ENCODE peak calls at places on chromosome 5, in six cellular contexts. O is uterus; G is breast epithelium; L is CD8-positive, alpha-beta T cell; B is SK-N-SH; F is Peyer's patch. N is an unnamed sample. For H3K4me1 and H3K27me3, the result is how much of the 10 kb centered on the place peaks cover.

GRCh38 chr5:73176250-73176649 is 3.3 kb downstream of the TMEM174 start:
- DNase-seq in O (no peak), G (no peak), L (no peak), B (no peak), F (no peak), N (no peak)

GRCh38 chr5:159878988-159879471 is 37.3 kb upstream of the ADRA1B start:
- DNase-seq in O (peak), G (no peak), L (no peak), B (peak), F (peak), N (no peak)

GRCh38 chr5:168177831-168178450 is 113.5 kb upstream of the WWC1 start:
- DNase-seq in O (no peak), G (no peak), L (no peak), B (peak), F (no peak), N (no peak)

GRCh38 chr5:45288746-45289145 is 407.4 kb downstream of the HCN1 start:
- DNase-seq in O (no peak), G (no peak), L (no peak), B (no peak), F (no peak), N (no peak)

GRCh38 chr5:5011151-5011550 is 129.0 kb upstream of the ADAMTS16 start:
- DNase-seq in O (no peak), G (no peak), L (no peak), B (no peak), F (no peak), N (no peak)

GRCh38 chr5:75053286-75054109 is 1.1 kb upstream of the GCNT4 start:
- DNase-seq in O (peak), G (peak), L (peak), B (peak), F (peak), N (peak)

GRCh38 chr5:164335837-164336236 is 830.4 kb downstream of the MAT2B start:
- DNase-seq in O (no peak), G (no peak), L (no peak), B (no peak), F (no peak), N (no peak)

GRCh38 chr5:110251366-110251765 is 475.1 kb downstream of the TMEM232 start:
- DNase-seq in O (no peak), G (no peak), L (no peak), B (no peak), F (no peak), N (no peak)

GRCh38 chr5:143592648-143593047 is 189.2 kb upstream of the NR3C1 start:
- DNase-seq in O (no peak), G (no peak), L (no peak), B (no peak), F (peak), N (no peak)

GRCh38 chr5:178271726-178272479 is 39.3 kb upstream of the PHYKPL start:
- DNase-seq in O (no peak), G (no peak), L (no peak), B (no peak), F (no peak), N (no peak)

GRCh38 chr5:108765647-108766046 is 17.9 kb downstream of the FER start:
- DNase-seq in O (no peak), G (no peak), L (no peak), B (no peak), F (no peak), N (no peak)

GRCh38 chr5:179377421-179378115 is 32.3 kb upstream of the ADAMTS2 start:
- DNase-seq in O (no peak), G (no peak), L (no peak), B (peak), F (peak), N (no peak)

GRCh38 chr5:158943057-158943456 is 156.7 kb downstream of the EBF1 start:
- DNase-seq in O (no peak), G (no peak), L (no peak), B (no peak), F (no peak), N (no peak)

GRCh38 chr5:60404171-60404570 is 295.8 kb downstream of the DEPDC1B start:
- DNase-seq in O (no peak), G (peak), L (no peak), B (no peak), F (no peak), N (no peak)

GRCh38 chr5:155150012-155150411 is 136.5 kb downstream of the KIF4B start:
- DNase-seq in O (no peak), G (no peak), L (no peak), B (no peak), F (no peak), N (no peak)

GRCh38 chr5:82591021-82591515 is 312.9 kb upstream of the RPS23 start:
- DNase-seq in O (no peak), G (no peak), L (no peak), B (no peak), F (no peak), N (no peak)

GRCh38 chr5:15992918-15993317 is 186.7 kb downstream of the MARCHF11 start:
- DNase-seq in O (no peak), G (no peak), L (no peak), B (no peak), F (no peak), N (no peak)

GRCh38 chr5:151663617-151664322 is 22.9 kb downstream of the SPARC start:
- DNase-seq in O (no peak), G (no peak), L (no peak), B (no peak), F (no peak), N (no peak)
- H3K4me1 ChIP-seq in O (under half), G (under half), L (under half), B (under half), F (under half), N (under half)

GRCh38 chr5:119383008-119383407 is 27.2 kb downstream of the TNFAIP8 start:
- DNase-seq in O (no peak), G (no peak), L (no peak), B (no peak), F (no peak), N (no peak)
- H3K4me3 ChIP-seq in O (no peak), G (no peak), L (no peak), B (no peak), F (no peak), N (no peak)

GRCh38 chr5:37838933-37839341 is 904 bp downstream of the GDNF start:
- DNase-seq in O (no peak), G (no peak), L (no peak), B (peak), F (no peak), N (no peak)

GRCh38 chr5:37840036-37840909 is at the start of gene GDNF:
- DNase-seq in O (no peak), G (no peak), L (no peak), B (peak), F (no peak), N (no peak)

GRCh38 chr5:37841223-37841622 is 1.4 kb upstream of the GDNF start:
- DNase-seq in O (no peak), G (no peak), L (no peak), B (no peak), F (no peak), N (no peak)

GRCh38 chr5:37838152-37838932 is 1.5 kb downstream of the GDNF start:
- DNase-seq in O (no peak), G (no peak), L (no peak), B (peak), F (no peak), N (no peak)

DNA sequence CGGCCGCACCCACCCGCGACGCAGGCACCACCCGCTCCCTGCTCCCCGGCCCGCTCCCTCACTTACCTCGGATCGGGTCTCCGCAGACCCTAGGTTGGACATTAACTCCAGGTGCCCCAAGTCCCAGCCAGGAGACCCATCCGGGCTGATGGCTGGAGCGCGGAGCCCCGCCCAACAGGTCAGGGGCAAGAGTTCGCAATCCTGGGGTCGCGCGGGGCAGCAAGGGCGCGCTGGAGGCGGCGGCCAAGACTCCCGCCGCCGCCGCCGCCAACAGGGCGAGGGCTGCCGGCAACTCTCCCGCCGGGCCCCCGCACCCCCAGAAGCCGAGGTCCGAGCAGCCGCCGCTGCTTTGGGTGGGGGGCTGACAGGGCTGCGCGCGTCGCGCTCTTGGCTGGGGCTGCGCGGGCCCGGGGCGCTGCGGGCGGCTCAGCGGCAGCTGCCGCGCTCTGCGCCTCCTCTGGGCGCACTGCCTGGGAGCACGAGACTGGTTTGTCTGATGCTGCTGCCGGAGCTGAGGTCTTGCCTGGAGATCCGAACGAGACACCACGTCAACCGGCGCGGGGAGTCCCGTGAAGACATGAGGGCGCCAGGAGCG is 303 bp downstream of the GDNF start:
- DNase-seq in O (peak), G (no peak), L (no peak), B (peak), F (no peak), N (no peak)
- H3K27me3 ChIP-seq in O (under half), G (half or more), L (under half), B (under half), F (under half), N (under half)

DNA sequence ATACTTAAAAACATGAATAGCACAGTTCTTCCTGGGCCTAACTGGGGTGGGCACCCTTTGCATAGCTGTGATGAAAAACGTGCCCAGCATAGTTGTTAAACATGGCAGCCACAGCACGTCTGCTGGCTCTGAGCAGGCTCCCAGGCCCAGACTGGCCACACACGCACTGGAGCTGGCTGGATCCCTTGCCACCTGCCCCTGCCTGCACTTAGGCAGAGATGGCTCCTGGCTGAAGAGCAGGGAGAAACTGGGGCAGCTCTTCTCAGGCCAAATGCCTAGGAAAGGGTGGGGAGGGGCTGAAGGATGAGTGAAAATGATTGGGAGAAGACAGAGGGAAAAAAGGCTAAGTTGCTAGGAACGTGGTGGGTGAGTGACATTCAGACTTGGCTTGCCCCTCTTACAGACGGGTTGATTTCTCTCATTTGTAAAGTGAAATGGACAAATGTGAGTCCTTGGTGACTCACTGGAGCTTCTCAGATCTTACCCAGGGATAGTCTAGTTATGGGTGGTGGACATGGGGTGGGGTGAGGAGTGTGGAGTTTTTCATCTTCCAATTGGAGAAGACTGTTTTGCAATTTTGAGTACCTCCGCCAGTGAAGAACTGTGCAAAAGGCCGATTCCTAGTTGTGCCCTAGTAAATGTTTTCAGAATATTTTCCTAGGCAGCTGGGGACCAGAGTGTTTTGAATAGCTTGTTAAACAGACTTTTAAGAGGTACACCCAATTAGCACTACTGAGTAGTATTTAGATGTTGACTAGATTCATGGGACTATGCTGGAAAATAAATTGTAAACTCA is 42.4 kb downstream of the TRIO start:
- DNase-seq in O (no peak), G (no peak), L (no peak), B (no peak), F (no peak), N (no peak)
- H3K4me1 ChIP-seq in O (under half), G (under half), L (under half), B (half or more), F (under half), N (under half)

GRCh38 chr5:76755779-76756637 is 40.1 kb downstream of the F2R start:
- DNase-seq in O (no peak), G (no peak), L (no peak), B (no peak), F (no peak), N (no peak)
- H3K4me3 ChIP-seq in O (no peak), G (peak), L (no peak), B (no peak), F (no peak), N (no peak)

DNA sequence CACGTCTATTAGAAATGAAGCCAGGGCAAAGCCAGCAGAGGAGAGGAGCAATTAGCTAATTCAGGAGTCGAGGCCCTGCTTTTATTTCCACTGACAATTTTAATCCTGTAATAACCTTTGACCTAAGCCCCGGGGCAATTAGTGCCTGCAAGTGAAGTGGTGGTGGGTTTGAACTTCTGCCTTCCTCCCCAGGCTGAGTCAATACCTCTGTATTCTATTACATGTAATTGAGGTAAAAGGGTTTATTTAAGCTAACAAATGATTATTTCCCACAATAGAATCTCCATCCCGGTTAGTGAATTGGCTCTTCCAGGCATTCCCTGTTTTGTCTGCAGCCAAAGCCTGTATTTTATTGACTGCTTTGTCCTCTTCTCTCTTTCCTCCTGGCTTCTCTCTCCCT is 49.9 kb downstream of the FGF18 start:
- DNase-seq in O (no peak), G (no peak), L (no peak), B (no peak), F (no peak), N (no peak)
- H3K27me3 ChIP-seq in O (under half), G (under half), L (under half), B (under half), F (under half), N (under half)

DNA sequence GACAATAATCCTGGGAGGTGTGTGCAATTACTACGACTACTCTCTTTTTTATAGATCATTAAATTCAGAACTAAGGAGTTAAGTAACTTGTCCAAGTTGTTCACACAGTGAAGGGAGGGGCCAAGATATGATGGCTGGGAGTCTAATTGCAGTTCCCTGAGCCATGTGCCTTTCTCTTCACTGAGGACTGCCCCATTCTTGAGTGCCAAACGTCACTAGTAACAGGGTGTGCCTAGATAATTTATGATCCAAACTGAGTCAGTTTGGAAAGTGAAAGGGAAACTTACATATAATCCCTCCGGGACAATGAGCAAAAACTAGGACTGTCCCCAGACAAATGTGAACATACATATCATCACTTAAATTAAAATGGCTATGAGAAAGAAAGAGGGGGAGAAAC is 20.2 kb downstream of the IL7R start:
- DNase-seq in O (no peak), G (no peak), L (no peak), B (no peak), F (no peak), N (no peak)
- H3K4me1 ChIP-seq in O (under half), G (under half), L (half or more), B (under half), F (under half), N (under half)

DNA sequence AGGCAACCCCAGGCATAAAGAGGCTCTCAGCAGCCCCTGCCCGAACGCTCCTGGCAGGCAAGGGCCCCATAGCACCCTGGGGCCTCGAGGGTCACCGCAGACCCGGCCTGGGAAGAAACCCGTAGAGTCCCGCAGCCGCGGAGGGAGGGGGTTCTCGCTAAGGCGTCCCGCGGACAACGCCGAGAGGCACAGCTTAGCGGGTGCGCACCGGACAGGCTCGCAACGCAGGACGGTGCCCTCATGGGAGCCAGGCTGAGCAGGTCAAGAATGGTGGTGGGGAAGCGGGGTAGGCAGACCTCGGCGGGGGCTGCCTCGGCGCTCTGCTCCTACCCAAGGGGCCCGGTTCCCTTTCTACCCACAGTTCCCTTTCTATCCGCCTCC is 6.7 kb downstream of the PITX1 start:
- DNase-seq in O (no peak), G (no peak), L (no peak), B (no peak), F (no peak), N (no peak)
- H3K4me3 ChIP-seq in O (no peak), G (no peak), L (no peak), B (no peak), F (no peak), N (no peak)

DNA sequence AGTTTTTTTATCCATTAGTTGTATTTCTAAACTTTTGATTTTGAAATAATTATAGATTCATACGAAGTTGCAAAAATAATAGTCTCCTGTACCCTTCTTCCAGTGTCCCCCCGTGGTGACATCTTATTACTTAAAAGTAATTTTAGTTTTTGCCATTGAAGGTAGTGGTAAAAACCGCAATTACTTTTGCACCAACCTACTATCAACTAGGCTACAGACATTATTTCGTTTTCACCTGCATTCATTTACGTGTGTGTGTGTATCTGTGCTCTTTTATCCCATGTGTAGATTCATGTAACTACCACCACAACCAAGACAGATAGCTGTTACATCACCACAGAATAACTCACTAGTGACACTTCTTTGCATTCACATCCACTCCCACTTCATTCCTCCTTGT is 14.6 kb upstream of the CYSTM1 start:
- DNase-seq in O (no peak), G (no peak), L (no peak), B (no peak), F (no peak), N (no peak)
- H3K27me3 ChIP-seq in O (under half), G (under half), L (under half), B (under half), F (under half), N (under half)

GRCh38 chr5:151244210-151244609 is 8.8 kb upstream of the GM2A start:
- DNase-seq in O (no peak), G (no peak), L (no peak), B (no peak), F (no peak), N (no peak)

GRCh38 chr5:151243127-151243526 is 9.9 kb upstream of the GM2A start:
- DNase-seq in O (no peak), G (no peak), L (no peak), B (no peak), F (no peak), N (no peak)

GRCh38 chr5:151245820-151246219 is 7.2 kb upstream of the GM2A start:
- DNase-seq in O (no peak), G (no peak), L (no peak), B (no peak), F (no peak), N (no peak)

GRCh38 chr5:151240891-151241290 is 12.1 kb upstream of the GM2A start:
- DNase-seq in O (no peak), G (no peak), L (no peak), B (no peak), F (no peak), N (no peak)

DNA sequence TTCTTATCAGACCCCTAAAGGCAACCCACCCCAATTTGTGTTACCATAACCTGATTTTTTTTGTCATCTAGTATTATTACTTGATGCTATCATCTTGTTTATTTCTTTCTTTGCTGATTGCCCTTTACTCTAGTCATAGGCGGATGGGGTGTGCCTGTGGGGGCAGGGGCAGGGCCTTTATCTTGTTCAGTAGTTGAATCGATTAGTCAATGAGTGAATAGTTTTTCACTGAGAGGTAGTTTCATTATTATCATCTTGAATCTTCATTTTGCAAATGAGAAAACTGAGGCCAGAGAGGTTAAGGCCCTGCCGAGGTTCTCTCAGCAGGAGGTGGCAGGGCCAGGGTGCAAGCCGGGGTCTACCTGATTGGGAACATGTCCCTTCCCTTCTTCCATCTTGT is 9.4 kb upstream of the GM2A start:
- DNase-seq in O (no peak), G (no peak), L (no peak), B (no peak), F (no peak), N (no peak)
- H3K4me1 ChIP-seq in O (under half), G (under half), L (under half), B (under half), F (under half), N (under half)